ENCODE peak calls at places on chromosome 3, in ten cellular contexts. N is spleen; K is CD4-positive, alpha-beta T cell; Q is AG09309; B is dorsolateral prefrontal cortex; C is testis; Z is heart right ventricle; X is HFF-Myc; W is HFFc6; V is lower lobe of right lung. A is an unnamed sample.

GRCh38 chr3:12759693-12760565 is 870 bp upstream of the TMEM40 start:
- DNase-seq in K (no peak), C (no peak), Q (no peak), B (no peak), X (no peak), N (no peak), Z (no peak), W (no peak), V (no peak), A (no peak)

GRCh38 chr3:50388021-50388719 is 28.8 kb upstream of the TMEM115 start:
- DNase-seq in N (no peak), V (no peak), Q (no peak), K (no peak), W (no peak), C (no peak), X (no peak), B (peak), Z (no peak), A (no peak)

GRCh38 chr3:49972656-49973055 is 32.7 kb downstream of the RBM6 start:
- DNase-seq in W (no peak), C (no peak), N (no peak), Q (no peak), X (no peak), Z (no peak), K (no peak), B (no peak), V (no peak), A (no peak)

GRCh38 chr3:115470254-115470653 is 153.1 kb upstream of the GAP43 start:
- DNase-seq in Q (no peak), N (no peak), Z (no peak), W (no peak), B (no peak), K (no peak), V (no peak), C (no peak), X (no peak), A (no peak)

GRCh38 chr3:57221883-57222282 is 5.6 kb upstream of the APPL1 start:
- DNase-seq in Q (no peak), V (no peak), N (no peak), X (no peak), B (no peak), W (peak), K (no peak), Z (no peak), C (no peak), A (no peak)

GRCh38 chr3:64650096-64650622 is 37.6 kb downstream of the ADAMTS9 start:
- DNase-seq in X (no peak), K (no peak), W (no peak), Z (no peak), N (no peak), C (no peak), V (no peak), Q (no peak), B (no peak), A (no peak)

GRCh38 chr3:88093266-88093665 is 34.2 kb downstream of the ZNF654 start:
- DNase-seq in W (no peak), Q (no peak), C (no peak), Z (no peak), V (no peak), K (no peak), X (no peak), N (no peak), B (no peak), A (no peak)

GRCh38 chr3:186668426-186668825 is 2.6 kb downstream of the HRG start:
- DNase-seq in N (no peak), X (no peak), Q (no peak), W (no peak), V (no peak), K (no peak), Z (no peak), B (no peak), C (no peak), A (no peak)

GRCh38 chr3:12454808-12455121 is 29.5 kb upstream of the TSEN2 start:
- DNase-seq in V (no peak), Q (no peak), C (no peak), X (no peak), N (no peak), Z (no peak), K (no peak), B (no peak), W (peak), A (no peak)

GRCh38 chr3:117892431-117892841 is 1142.2 kb downstream of the IGSF11 start:
- DNase-seq in X (no peak), Z (no peak), C (no peak), W (no peak), V (no peak), B (no peak), K (no peak), Q (no peak), N (no peak), A (no peak)

GRCh38 chr3:64161481-64161952 is 63.7 kb downstream of the PRICKLE2 start:
- DNase-seq in N (no peak), X (no peak), Z (no peak), C (no peak), V (no peak), B (no peak), W (no peak), K (no peak), Q (no peak), A (peak)

GRCh38 chr3:132587401-132587800 is 9.7 kb upstream of the ACKR4 start:
- DNase-seq in V (no peak), Z (no peak), X (no peak), C (no peak), Q (no peak), K (no peak), B (no peak), N (no peak), W (no peak), A (no peak)

GRCh38 chr3:134059680-134060560 is 30.2 kb upstream of the SLCO2A1 start:
- DNase-seq in Q (no peak), W (no peak), Z (no peak), B (peak), V (no peak), C (peak), N (peak), X (no peak), K (no peak), A (no peak)

GRCh38 chr3:3086239-3086638 is 23.9 kb downstream of the IL5RA start:
- DNase-seq in Q (no peak), B (no peak), Z (no peak), C (no peak), W (no peak), V (no peak), K (no peak), X (no peak), N (no peak), A (no peak)

GRCh38 chr3:172675371-172676193 is 35.3 kb downstream of the NCEH1 start:
- DNase-seq in W (peak), K (no peak), X (peak), C (no peak), B (no peak), Z (no peak), V (no peak), N (no peak), Q (no peak), A (peak)

GRCh38 chr3:43432462-43432861 is 146.1 kb downstream of the SNRK start:
- DNase-seq in B (no peak), Q (no peak), Z (no peak), X (no peak), V (no peak), K (no peak), N (no peak), C (no peak), W (no peak), A (no peak)

GRCh38 chr3:123028233-123028828 is 768 bp upstream of the SEMA5B start:
- DNase-seq in K (no peak), V (no peak), C (peak), W (peak), Q (peak), B (peak), N (no peak), Z (no peak), X (peak), A (peak)

GRCh38 chr3:71208273-71209095 is 375.0 kb downstream of the FOXP1 start:
- DNase-seq in K (no peak), C (no peak), X (no peak), B (no peak), N (no peak), Z (no peak), V (no peak), Q (no peak), W (no peak), A (no peak)

GRCh38 chr3:147843331-147843730 is 434.2 kb downstream of the ZIC1 start:
- DNase-seq in W (no peak), Z (no peak), X (no peak), K (no peak), N (no peak), B (no peak), V (no peak), C (no peak), Q (no peak), A (no peak)

DNA sequence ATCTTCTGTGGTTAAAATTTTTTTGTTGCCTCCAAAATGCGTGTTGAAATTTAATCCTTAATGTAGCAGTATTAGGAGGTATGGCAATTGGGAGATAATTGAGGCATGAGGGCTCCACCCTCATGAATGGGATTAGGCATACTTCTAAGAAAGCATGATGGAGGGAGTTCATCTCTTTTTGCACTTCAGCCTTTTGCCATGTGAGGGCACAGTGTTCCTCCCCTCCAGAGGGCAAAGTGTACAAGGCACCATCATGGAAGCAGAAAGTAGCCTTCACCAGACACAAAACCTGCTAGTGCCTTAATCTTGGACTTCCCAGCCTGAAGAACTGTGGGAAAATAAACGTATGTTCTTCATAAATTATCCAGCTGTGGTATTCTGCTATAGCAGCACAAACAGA is 429.5 kb downstream of the ZIC1 start:
- DNase-seq in B (no peak), Q (no peak), X (no peak), N (no peak), Z (no peak), C (no peak), V (no peak), W (no peak), K (no peak), A (no peak)
- TF ChIP-seq CTCF in B (no peak), Q (peak), X (peak), N (no peak), Z (no peak), C (no peak), V (no peak), W (peak), K (no peak), A (peak)

DNA sequence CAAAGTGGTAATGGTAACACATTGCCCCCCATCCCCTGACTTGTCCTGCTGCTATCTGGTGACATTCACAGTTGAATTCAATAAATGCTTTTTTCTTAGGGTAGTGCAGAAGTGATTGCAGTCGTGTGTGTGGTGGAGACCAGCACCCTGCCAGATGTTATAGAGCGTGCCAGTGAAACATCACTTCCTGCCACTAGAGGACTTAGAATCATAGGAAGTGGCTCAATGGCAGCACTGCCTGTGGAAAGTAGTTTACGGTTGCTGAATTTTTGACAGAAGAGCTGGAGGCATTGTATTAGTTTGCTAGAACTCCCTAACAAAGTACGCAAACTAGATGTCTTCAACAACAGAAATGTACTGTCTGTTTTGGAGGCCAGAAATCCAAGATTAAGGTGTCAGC is 37.4 kb upstream of the P2RY12 start:
- DNase-seq in B (no peak), K (no peak), Q (no peak), V (no peak), Z (no peak), W (no peak), C (no peak), N (no peak), X (no peak), A (no peak)
- TF ChIP-seq CTCF in B (no peak), K (no peak), Q (no peak), V (no peak), Z (no peak), W (no peak), C (no peak), N (no peak), X (no peak), A (no peak)

GRCh38 chr3:125958511-125959316 is 10.3 kb upstream of the ROPN1B start:
- DNase-seq in K (no peak), V (peak), X (no peak), Z (peak), W (no peak), Q (no peak), B (no peak), N (no peak), C (peak), A (no peak)
- TF ChIP-seq CTCF in K (no peak), V (no peak), X (no peak), Z (no peak), W (no peak), Q (no peak), B (no peak), N (no peak), C (no peak), A (no peak)

GRCh38 chr3:25021816-25022215 is 406.2 kb upstream of the RARB start:
- DNase-seq in X (no peak), W (no peak), C (no peak), Q (no peak), K (no peak), N (no peak), B (no peak), V (no peak), Z (no peak), A (no peak)
- TF ChIP-seq CTCF in X (peak), W (peak), C (no peak), Q (peak), K (no peak), N (peak), B (peak), V (peak), Z (no peak), A (peak)

DNA sequence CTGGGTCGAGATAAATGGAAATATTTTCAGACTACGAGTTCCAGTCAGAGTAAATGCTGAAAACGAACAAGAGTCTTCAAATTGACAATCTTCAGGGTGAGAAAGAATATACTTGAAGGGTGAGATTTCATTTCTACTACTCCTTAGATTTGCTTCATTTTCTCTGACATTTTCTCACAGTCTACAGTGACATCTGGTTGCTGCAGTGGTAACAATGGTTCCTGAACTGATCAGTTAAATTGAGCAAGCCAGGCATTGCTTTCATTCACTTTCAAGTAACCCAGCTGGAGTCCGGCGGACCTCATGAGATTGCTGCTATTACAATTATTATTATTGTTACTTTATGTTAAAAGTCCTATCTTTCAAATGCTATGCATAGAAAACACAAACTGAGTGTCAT is 337.1 kb downstream of the VGLL3 start:
- DNase-seq in V (no peak), X (no peak), N (no peak), Q (no peak), Z (no peak), W (no peak), C (no peak), K (no peak), B (no peak), A (no peak)
- TF ChIP-seq CTCF in V (no peak), X (no peak), N (no peak), Q (no peak), Z (no peak), W (no peak), C (no peak), K (no peak), B (no peak), A (no peak)

GRCh38 chr3:48770187-48770502 is 53.1 kb upstream of the IP6K2 start:
- DNase-seq in C (no peak), X (no peak), B (no peak), Z (no peak), Q (no peak), W (no peak), V (no peak), K (no peak), N (no peak), A (no peak)

GRCh38 chr3:48765376-48765775 is 48.4 kb upstream of the IP6K2 start:
- DNase-seq in K (no peak), N (no peak), X (no peak), B (no peak), V (no peak), C (peak), Z (no peak), W (peak), Q (no peak), A (no peak)
- TF ChIP-seq CTCF in K (no peak), N (no peak), X (peak), B (peak), V (no peak), C (no peak), Z (no peak), W (peak), Q (peak), A (no peak)

DNA sequence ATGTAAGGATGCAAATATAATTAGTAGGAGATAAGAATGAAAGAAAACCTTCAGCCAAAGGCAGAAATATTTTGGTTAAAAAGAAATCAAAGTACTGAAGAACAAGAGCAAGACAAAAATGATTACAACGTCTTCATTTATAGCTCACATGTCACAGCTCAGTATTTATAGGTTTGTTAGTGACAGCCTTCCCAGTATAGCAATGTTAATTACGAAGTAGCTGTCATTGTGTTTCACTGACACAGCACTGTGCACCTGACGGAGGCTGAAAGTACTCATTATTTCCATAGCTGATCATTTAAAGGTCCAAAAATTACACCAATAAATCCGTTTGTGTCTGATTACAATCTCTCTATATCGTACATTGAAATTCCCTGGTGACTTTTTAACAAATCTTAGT is 561 bp upstream of the OSTN start:
- DNase-seq in Z (no peak), V (no peak), X (no peak), K (no peak), W (no peak), N (no peak), B (no peak), C (no peak), Q (no peak), A (no peak)
- TF ChIP-seq CTCF in Z (no peak), V (no peak), X (no peak), K (no peak), W (no peak), N (no peak), B (no peak), C (no peak), Q (no peak), A (no peak)

A was measured in GM13977.